ENCODE peak calls at places on chromosomes 13 and 19, in eight cellular contexts. I is HS-5, X is hypothalamus, V is keratinocyte, H is GM12865, T is left ventricle myocardium inferior, G is anterior cingulate cortex, L is Ammon's horn. P is an unnamed sample.

GRCh38 chr13:93450226-93450625 is 223.6 kb downstream of the GPC6 start:
- DNase-seq in V (no peak), G (no peak), X (no peak), I (no peak), L (no peak), H (no peak), T (no peak), P (no peak)

GRCh38 chr13:32650705-32651311 is 64.6 kb downstream of the PDS5B start:
- DNase-seq in X (peak; percentile 42), I (no peak), V (no peak), H (peak; percentile 86), L (peak; percentile 86), G (peak; percentile 14), T (no peak), P (peak; percentile 38)

GRCh38 chr19:2047449-2048103 is 3.5 kb downstream of the MKNK2 start:
- DNase-seq in L (no peak), V (no peak), G (no peak), I (no peak), X (peak; percentile 10), T (no peak), H (peak; percentile 16), P (no peak)

GRCh38 chr19:48568345-48568886 is 16.4 kb downstream of the SULT2B1 start:
- DNase-seq in L (peak; percentile 58), H (no peak), I (peak; percentile 76), G (peak; percentile 56), X (peak; percentile 62), V (no peak), T (peak; percentile 87), P (peak; percentile 42)

GRCh38 chr13:20472531-20472930 is 53.1 kb downstream of the CRYL1 start:
- DNase-seq in X (no peak), L (no peak), H (no peak), T (no peak), V (no peak), I (no peak), G (no peak), P (no peak)

GRCh38 chr13:51682691-51683090 is 98.4 kb downstream of the WDFY2 start:
- DNase-seq in L (no peak), H (no peak), X (no peak), T (no peak), G (no peak), I (no peak), V (no peak), P (no peak)

GRCh38 chr19:3945838-3946237 is 13.0 kb downstream of the NMRK2 start:
- DNase-seq in H (no peak), T (no peak), L (no peak), X (no peak), G (no peak), I (no peak), V (no peak), P (no peak)

GRCh38 chr13:51832471-51833152 is 12.4 kb downstream of the TMEM272 start:
- DNase-seq in H (peak; percentile 55), I (no peak), L (peak; percentile 56), V (no peak), T (no peak), X (no peak), G (no peak), P (peak; percentile 49)

GRCh38 chr13:44578064-44578394 is 1.9 kb upstream of the TSC22D1 start:
- DNase-seq in X (no peak), G (peak; percentile 35), I (no peak), V (no peak), T (no peak), H (no peak), L (no peak), P (no peak)